ENCODE peak calls at places on chromosomes 11 and 22, in six cellular contexts. B is K562, Y is H1, J is HCT116, T is SK-N-SH, Z is HepG2. R is an unnamed sample.

GRCh38 chr11:126359431-126360048 is 4.1 kb downstream of the ST3GAL4 start:
- DNase-seq in Y (no peak), T (peak), J (no peak), B (peak), Z (no peak), R (peak)

GRCh38 chr11:60504219-60504618 is 11.0 kb upstream of the MS4A13 start:
- DNase-seq in B (no peak), Z (no peak), Y (no peak), J (no peak), T (no peak), R (no peak)

GRCh38 chr11:61917357-61918109 is at the start of gene RAB3IL1:
- DNase-seq in B (peak), T (peak), Z (no peak), J (no peak), Y (no peak), R (peak)

GRCh38 chr11:41044747-41045146 is 414.7 kb downstream of the LRRC4C start:
- DNase-seq in B (no peak), J (no peak), Z (no peak), Y (no peak), T (no peak), R (no peak)

GRCh38 chr11:9565822-9566560 is 7.5 kb upstream of the WEE1 start:
- DNase-seq in Y (peak), T (peak), Z (peak), B (peak), J (peak), R (no peak)

GRCh38 chr22:19716041-19716828 is 1.9 kb downstream of the SEPTIN5 start:
- DNase-seq in Z (no peak), J (no peak), Y (no peak), B (no peak), T (no peak), R (no peak)

GRCh38 chr22:30429887-30430286 is 4.3 kb downstream of the MTFP1 start:
- DNase-seq in Z (no peak), Y (no peak), T (no peak), J (no peak), B (no peak), R (no peak)

GRCh38 chr11:65414776-65415498 is 7.7 kb upstream of the NEAT1 start:
- DNase-seq in B (no peak), Z (no peak), J (no peak), Y (no peak), T (no peak), R (no peak)

GRCh38 chr11:101357771-101358170 is 226.0 kb downstream of the TRPC6 start:
- DNase-seq in T (no peak), B (no peak), Y (no peak), Z (no peak), J (no peak), R (peak)

GRCh38 chr11:70647188-70648166 is 249.1 kb downstream of the CTTN start:
- DNase-seq in Y (no peak), B (no peak), J (no peak), Z (no peak), T (no peak), R (no peak)

GRCh38 chr11:72589802-72590761 is 84.1 kb downstream of the PDE2A start:
- DNase-seq in J (no peak), Y (no peak), Z (peak), T (peak), B (peak), R (no peak)

GRCh38 chr11:57903441-57904123 is 120.1 kb upstream of the OR9Q1 start:
- DNase-seq in Z (no peak), T (no peak), B (peak), Y (no peak), J (peak), R (peak)

GRCh38 chr22:49208768-49209252 is 618.9 kb downstream of the BRD1 start:
- DNase-seq in B (peak), T (no peak), Z (no peak), J (no peak), Y (no peak), R (peak)

GRCh38 chr22:20779813-20780148 is 5.9 kb downstream of the SERPIND1 start:
- DNase-seq in Y (no peak), Z (no peak), B (no peak), J (no peak), T (no peak), R (no peak)

GRCh38 chr22:16828876-16829275 is 3.7 kb upstream of the XKR3 start:
- DNase-seq in Y (no peak), Z (no peak), J (no peak), B (no peak), T (no peak), R (no peak)

GRCh38 chr22:20957118-20957690 is 9.9 kb upstream of the AIFM3 start:
- DNase-seq in B (no peak), Z (no peak), Y (no peak), T (peak), J (no peak), R (no peak)

GRCh38 chr22:36303115-36303467 is 50.2 kb downstream of the APOL1 start:
- DNase-seq in B (no peak), Z (no peak), T (no peak), Y (no peak), J (no peak), R (no peak)

GRCh38 chr22:36301851-36302250 is 48.9 kb downstream of the APOL1 start:
- DNase-seq in B (no peak), Z (no peak), T (no peak), Y (no peak), J (no peak), R (no peak)

GRCh38 chr22:36303874-36304273 is 50.9 kb downstream of the APOL1 start:
- DNase-seq in Y (no peak), J (no peak), B (no peak), Z (no peak), T (no peak), R (no peak)

GRCh38 chr22:36301384-36301828 is 48.5 kb downstream of the APOL1 start:
- DNase-seq in Z (peak), T (peak), Y (peak), J (peak), B (peak), R (peak)

DNA sequence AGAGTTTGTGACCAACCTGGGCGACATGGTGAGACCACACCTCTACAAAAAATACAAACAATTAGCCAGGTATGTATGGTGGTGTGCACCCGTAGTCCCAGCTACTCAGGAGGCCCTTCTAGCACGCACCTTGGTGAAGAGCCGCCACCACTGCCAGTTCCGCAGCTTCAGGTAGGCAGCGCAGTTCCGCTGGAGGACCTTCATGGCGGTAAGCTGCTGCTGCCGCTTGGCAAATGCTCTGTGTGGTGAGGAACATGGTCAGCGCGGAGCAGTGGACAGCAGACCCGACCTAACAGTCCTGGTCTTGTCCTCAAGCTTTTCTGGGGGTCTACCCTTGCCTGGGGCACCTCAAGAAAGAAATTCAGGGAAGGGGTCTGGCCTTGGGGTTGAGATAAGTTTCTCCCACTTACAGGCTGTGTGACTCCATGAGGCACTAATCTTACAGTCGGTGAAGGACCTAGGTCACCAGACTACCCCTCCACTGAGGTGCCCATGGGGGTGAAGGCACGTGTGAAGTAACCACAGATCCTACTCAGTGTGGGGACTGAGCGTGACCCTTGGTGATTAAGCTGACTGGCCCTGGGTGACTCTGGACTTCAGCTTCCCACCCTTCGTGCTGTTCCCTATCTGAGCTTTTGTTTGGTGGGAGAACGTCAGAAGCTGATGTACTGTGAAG is 49.6 kb downstream of the APOL1 start:
- DNase-seq in Z (no peak), T (no peak), B (no peak), J (no peak), Y (no peak), R (no peak)
- TF ChIP-seq JUND in Z (no peak), T (no peak), B (no peak), J (no peak), Y (no peak), R (no peak)

GRCh38 chr11:27701262-27702105 is 1.2 kb upstream of the BDNF start:
- DNase-seq in B (no peak), Z (no peak), Y (no peak), J (no peak), T (peak), R (no peak)
- TF ChIP-seq JUND in B (no peak), Z (no peak), Y (no peak), J (no peak), T (peak), R (no peak)

DNA sequence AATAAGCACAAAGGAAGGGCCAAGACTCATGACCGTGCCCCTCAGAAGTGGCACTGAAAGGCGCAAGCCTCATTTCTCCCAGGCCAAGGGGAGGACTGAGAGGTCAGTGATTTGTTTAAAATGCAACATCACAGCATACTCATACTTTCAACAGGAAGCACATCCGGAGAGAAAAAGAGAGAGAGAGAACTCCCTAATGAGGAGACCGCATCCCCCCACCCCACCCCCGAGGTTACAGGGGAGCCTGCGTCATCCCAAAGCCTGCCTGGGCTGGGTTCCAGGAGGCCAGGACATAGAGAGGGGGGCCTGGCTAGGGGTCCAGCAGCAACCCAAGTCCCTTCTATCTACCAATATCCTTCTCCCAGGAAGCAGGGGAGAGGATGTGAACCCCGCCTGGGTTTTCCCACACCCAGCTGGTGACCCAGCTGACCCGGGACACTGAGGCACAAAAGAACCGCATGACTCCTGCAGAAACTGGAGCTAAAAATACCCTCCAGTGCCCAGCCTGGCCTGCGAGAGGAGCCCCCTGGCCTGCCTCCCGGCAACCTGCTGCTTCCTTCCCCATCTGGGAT is 3.8 kb downstream of the CSNK1E start:
- DNase-seq in T (no peak), Z (no peak), J (no peak), Y (no peak), B (no peak), R (no peak)
- TF ChIP-seq JUND in T (no peak), Z (no peak), J (no peak), Y (no peak), B (no peak), R (no peak)

GRCh38 chr11:123518496-123519054 is 88.5 kb downstream of the GRAMD1B start:
- DNase-seq in J (no peak), Y (no peak), Z (no peak), B (no peak), T (no peak), R (no peak)

GRCh38 chr11:123519797-123520193 is 89.7 kb downstream of the GRAMD1B start:
- DNase-seq in J (no peak), Z (no peak), B (no peak), Y (no peak), T (no peak), R (no peak)

GRCh38 chr11:123521001-123521400 is 90.9 kb downstream of the GRAMD1B start:
- DNase-seq in T (no peak), Y (no peak), B (no peak), J (no peak), Z (no peak), R (no peak)

GRCh38 chr11:123517559-123518364 is 87.7 kb downstream of the GRAMD1B start:
- DNase-seq in T (no peak), Z (no peak), B (no peak), Y (no peak), J (no peak), R (no peak)

DNA sequence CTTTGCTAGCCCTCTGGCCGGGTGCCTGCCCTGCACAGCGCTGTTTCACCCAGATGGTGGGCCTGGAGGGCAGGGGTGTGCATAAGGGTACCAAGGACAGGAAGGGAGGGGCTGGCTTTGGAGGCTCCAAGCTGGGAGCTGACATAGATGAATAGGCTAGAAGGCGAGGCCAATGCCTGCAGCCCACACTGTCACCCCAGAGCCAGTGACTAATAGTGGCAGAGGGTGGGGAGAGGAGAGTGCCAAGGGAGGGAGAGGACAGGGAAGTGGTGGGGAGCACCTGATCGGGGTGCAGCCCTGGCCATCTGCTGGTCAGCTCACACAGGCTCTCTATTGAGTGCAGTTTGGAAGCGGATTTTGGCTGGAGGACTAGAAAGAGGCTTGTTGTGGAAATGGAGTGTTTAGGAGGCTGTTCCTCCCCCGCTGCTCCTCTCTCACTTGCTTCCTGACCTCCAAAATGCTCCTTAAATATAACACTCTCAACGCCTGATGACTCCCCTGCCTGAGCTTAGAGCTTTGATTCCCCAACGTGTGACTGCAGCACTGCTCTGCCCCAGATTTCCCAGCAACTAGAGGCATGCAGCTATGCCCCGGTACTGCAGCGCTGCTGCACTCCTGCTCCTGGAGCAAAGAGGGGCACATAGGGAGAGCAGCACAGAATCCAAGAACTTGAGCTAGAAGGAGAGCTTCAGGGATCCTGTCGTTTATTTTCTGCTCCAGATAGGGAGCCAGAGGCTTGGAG is 89.2 kb downstream of the GRAMD1B start:
- DNase-seq in B (no peak), T (peak), J (peak), Z (no peak), Y (no peak), R (no peak)
- TF ChIP-seq JUND in B (no peak), T (no peak), J (no peak), Z (no peak), Y (no peak), R (no peak)

GRCh38 chr11:66636411-66636810 is 2.1 kb upstream of the RBM4 start:
- DNase-seq in T (no peak), Y (no peak), Z (no peak), B (no peak), J (no peak), R (no peak)
- TF ChIP-seq JUND in T (no peak), Y (no peak), Z (no peak), B (no peak), J (no peak), R (no peak)

GRCh38 chr11:34146411-34146810 is 41.0 kb downstream of the NAT10 start:
- DNase-seq in Z (no peak), B (no peak), Y (no peak), J (no peak), T (no peak), R (no peak)

GRCh38 chr11:34145847-34146381 is 40.5 kb downstream of the NAT10 start:
- DNase-seq in B (no peak), J (no peak), Y (no peak), Z (no peak), T (no peak), R (no peak)

GRCh38 chr11:34143048-34143447 is 37.6 kb downstream of the NAT10 start:
- DNase-seq in T (no peak), J (no peak), Y (no peak), Z (no peak), B (no peak), R (no peak)

GRCh38 chr11:34146866-34147265 is 41.4 kb downstream of the NAT10 start:
- DNase-seq in Y (no peak), B (no peak), Z (no peak), T (no peak), J (no peak), R (no peak)

GRCh38 chr11:34145073-34145472 is 39.6 kb downstream of the NAT10 start:
- DNase-seq in T (no peak), B (no peak), Z (no peak), J (no peak), Y (no peak), R (no peak)
- TF ChIP-seq JUND in T (no peak), B (no peak), Z (no peak), J (no peak), Y (no peak), R (no peak)

GRCh38 chr11:577611-577894 is 1.3 kb downstream of the PHRF1 start:
- DNase-seq in B (no peak), Y (no peak), Z (no peak), J (no peak), T (no peak), R (no peak)

GRCh38 chr11:575996-576756 is at the start of gene PHRF1:
- DNase-seq in Z (peak), T (peak), J (peak), B (peak), Y (peak), R (peak)

GRCh38 chr11:576791-577610 is 731 bp downstream of the PHRF1 start:
- DNase-seq in B (no peak), Y (no peak), J (no peak), T (no peak), Z (no peak), R (no peak)

GRCh38 chr11:574632-575323 is 1.5 kb upstream of the PHRF1 start:
- DNase-seq in B (no peak), J (no peak), Z (no peak), Y (no peak), T (no peak), R (no peak)

DNA sequence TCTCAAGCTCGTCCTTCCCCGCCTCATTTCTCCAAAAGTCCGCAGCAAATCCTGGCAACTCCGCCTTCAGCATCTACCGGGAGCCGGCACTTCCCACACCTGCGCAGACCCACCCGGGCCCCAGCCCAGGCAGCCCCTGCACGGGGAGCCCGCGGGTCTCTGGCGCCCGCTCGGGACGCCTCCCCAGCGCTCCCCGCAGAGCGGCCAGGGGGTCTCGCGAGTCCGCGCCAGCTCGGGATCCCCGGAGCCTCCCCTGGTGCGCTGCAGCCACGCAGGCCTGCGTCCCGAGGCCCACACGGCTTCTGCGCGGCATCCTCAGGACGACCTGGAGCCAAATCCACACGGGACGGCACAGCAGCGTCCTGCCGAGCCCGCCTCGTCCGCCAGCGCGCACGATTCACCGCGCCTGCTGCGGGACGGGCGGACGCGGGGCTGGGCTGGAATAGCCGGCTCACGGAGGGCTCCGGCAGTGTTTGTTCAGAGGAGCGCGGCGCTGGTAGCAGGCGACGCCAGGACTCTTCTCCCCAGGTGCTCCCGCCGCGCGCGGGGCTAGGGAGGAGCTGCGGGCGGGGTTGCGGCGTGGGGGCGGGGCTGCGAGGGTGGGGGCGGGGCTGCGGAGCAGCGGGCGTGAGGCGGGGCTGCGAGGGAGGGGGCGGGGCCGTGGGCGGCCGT is 810 bp upstream of the PHRF1 start:
- DNase-seq in Z (peak), Y (no peak), B (no peak), T (no peak), J (peak), R (peak)
- TF ChIP-seq JUND in Z (no peak), Y (no peak), B (no peak), T (no peak), J (no peak), R (no peak)

GRCh38 chr11:112884012-112884767 is 77.0 kb upstream of the NCAM1 start:
- DNase-seq in Y (no peak), Z (no peak), J (no peak), B (no peak), T (no peak), R (no peak)
- TF ChIP-seq JUND in Y (no peak), Z (no peak), J (no peak), B (no peak), T (no peak), R (no peak)